ENCODE peak calls at places on chromosomes 11 and 22, in four cellular contexts. N is SK-N-SH, M is K562, G is GM12878. U is an unnamed sample.

GRCh38 chr11:88475991-88476418 is 138.5 kb upstream of the CTSC start:
- DNase-seq in N (no peak), M (no peak), G (no peak), U (no peak)

GRCh38 chr11:64836448-64837072 is 7.9 kb downstream of the CDC42BPG start:
- DNase-seq in N (no peak), M (no peak), G (no peak), U (no peak)

GRCh38 chr11:62747475-62748160 is 6.3 kb downstream of the ZBTB3 start:
- DNase-seq in N (no peak), M (no peak), G (no peak), U (no peak)

GRCh38 chr22:36611241-36611976 is 82.4 kb upstream of the EIF3D start:
- DNase-seq in N (no peak), M (no peak), G (no peak), U (no peak)

GRCh38 chr11:60971520-60971919 is at the start of gene CD6:
- DNase-seq in N (no peak), M (no peak), G (no peak), U (no peak)

GRCh38 chr11:57779275-57779674 is 17.7 kb downstream of the CTNND1 start:
- DNase-seq in N (no peak), M (no peak), G (no peak), U (peak; percentile 31)

GRCh38 chr11:68643576-68643975 is 40.8 kb upstream of the GAL start:
- DNase-seq in N (peak; percentile 5), M (no peak), G (no peak), U (no peak)

GRCh38 chr22:35205956-35206355 is 51.3 kb upstream of the HMGXB4 start:
- DNase-seq in N (no peak), M (no peak), G (no peak), U (no peak)

GRCh38 chr11:30445056-30445455 is 122.2 kb downstream of the ARL14EP start:
- DNase-seq in N (no peak), M (no peak), G (no peak), U (no peak)

GRCh38 chr11:76763573-76764348 is 19.4 kb upstream of the TSKU start:
- DNase-seq in N (no peak), M (no peak), G (no peak), U (no peak)

GRCh38 chr11:28049338-28050216 is 58.4 kb downstream of the KIF18A start:
- DNase-seq in N (no peak), M (no peak), G (no peak), U (no peak)

GRCh38 chr11:34050967-34051348 is 573 bp upstream of the CAPRIN1 start:
- DNase-seq in N (no peak), M (no peak), G (no peak), U (no peak)

GRCh38 chr11:90895850-90896249 is 673.0 kb upstream of the CHORDC1 start:
- DNase-seq in N (no peak), M (no peak), G (no peak), U (no peak)
- TF ChIP-seq USF1 in N (no peak), M (no peak), G (no peak), U (no peak)

GRCh38 chr11:13367115-13367514 is 89.5 kb downstream of the BMAL1 start:
- DNase-seq in N (no peak), M (no peak), G (no peak), U (no peak)
- TF ChIP-seq USF1 in N (no peak), M (no peak), G (no peak), U (no peak)

GRCh38 chr11:20008870-20009644 is 151.2 kb downstream of the DBX1 start:
- DNase-seq in N (no peak), M (no peak), G (no peak), U (no peak)

GRCh38 chr11:20010106-20010860 is 150.0 kb downstream of the DBX1 start:
- DNase-seq in N (no peak), M (no peak), G (no peak), U (no peak)

GRCh38 chr11:20013346-20014066 is 146.8 kb downstream of the DBX1 start:
- DNase-seq in N (no peak), M (no peak), G (no peak), U (no peak)

GRCh38 chr11:20010861-20011225 is 149.4 kb downstream of the DBX1 start:
- DNase-seq in N (no peak), M (no peak), G (no peak), U (no peak)

GRCh38 chr11:20011294-20011951 is 148.9 kb downstream of the DBX1 start:
- DNase-seq in N (no peak), M (no peak), G (no peak), U (no peak)
- TF ChIP-seq USF1 in N (no peak), M (no peak), G (no peak), U (no peak)

DNA sequence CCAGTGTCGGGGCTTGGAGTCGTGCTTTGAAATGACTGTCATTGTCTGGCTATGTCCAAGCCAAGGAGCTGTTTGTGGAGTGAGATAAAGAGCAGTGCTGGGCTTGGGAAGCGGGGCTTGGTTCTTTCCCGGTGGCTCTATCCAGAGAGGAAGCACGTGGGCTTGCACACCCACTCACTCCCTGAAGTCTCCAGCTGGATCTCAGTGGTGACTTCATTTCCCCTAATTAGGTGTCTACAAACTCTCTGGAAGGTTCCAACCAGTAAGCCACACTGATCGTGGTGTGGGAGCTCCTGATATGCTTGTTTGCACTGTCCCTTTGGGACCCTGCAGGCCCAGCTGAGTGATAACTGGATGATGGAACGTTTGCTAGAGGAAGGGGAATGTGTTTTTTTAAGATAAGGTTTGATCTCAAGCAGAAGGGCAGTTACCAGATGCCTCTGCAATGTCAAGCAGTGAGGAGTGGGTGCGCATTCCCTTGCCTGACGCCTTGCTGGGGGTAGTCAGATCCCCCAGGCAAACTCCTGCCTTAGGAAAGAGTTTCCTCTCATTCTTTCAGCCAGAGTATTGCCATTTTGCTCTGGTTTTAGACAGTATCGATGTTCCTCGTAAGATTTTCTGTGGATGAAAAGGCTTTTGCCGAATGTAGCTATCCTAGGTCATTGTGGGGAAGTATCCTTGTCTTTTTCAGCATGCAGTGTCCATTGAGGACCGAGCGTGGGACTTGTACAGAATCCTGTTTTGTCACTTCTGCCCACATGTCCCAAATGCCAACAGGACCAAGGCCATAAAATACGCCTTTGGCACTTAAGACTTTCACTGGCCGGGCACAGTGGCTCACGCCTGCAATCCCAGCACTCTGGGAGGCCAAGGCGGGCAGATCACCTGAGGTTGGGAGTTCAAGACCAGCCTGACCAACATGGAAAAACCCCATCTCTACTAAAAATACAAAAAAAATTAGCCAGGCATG is 90.9 kb downstream of the MICAL2 start:
- DNase-seq in N (peak; percentile 60), M (peak; percentile 93), G (no peak), U (no peak)
- TF ChIP-seq USF1 in N (peak; percentile 67), M (peak; percentile 84), G (no peak), U (no peak)

U was measured in WTC11.